ENCODE peak calls at places on chromosomes 11 and 22, in five cellular contexts. One of them, this sample, is unnamed.
A peak's percentile ranks its signal among the peaks of the same experiment; 100 is the strongest.

GRCh38 chr11:1111545-1112212 is 37.0 kb downstream of the MUC2 start:
- DNase-seq in cardiac muscle cell: no peak
- DNase-seq in HFFc6: no peak
- DNase-seq in uterus: no peak
- DNase-seq in HCT116: no peak
- DNase-seq in this sample: peak; percentile 43

GRCh38 chr11:118229274-118229847 is 4.5 kb upstream of the JAML start:
- DNase-seq in cardiac muscle cell: no peak
- DNase-seq in HFFc6: peak; percentile 18
- DNase-seq in uterus: no peak
- DNase-seq in HCT116: no peak
- DNase-seq in this sample: no peak

GRCh38 chr22:33853200-33854097 is 66.8 kb downstream of the LARGE1 start:
- DNase-seq in cardiac muscle cell: peak; percentile 21
- DNase-seq in HFFc6: peak; percentile 59
- DNase-seq in uterus: peak; percentile 48
- DNase-seq in HCT116: no peak
- DNase-seq in this sample: peak; percentile 80

GRCh38 chr11:114762437-114762836 is 84.1 kb downstream of the NXPE2 start:
- DNase-seq in cardiac muscle cell: peak; percentile 80
- DNase-seq in HFFc6: peak; percentile 21
- DNase-seq in uterus: peak; percentile 60
- DNase-seq in HCT116: no peak
- DNase-seq in this sample: peak; percentile 67

GRCh38 chr22:46737976-46738641 is at the start of gene CERK:
- DNase-seq in cardiac muscle cell: peak; percentile 90
- DNase-seq in HFFc6: peak; percentile 52
- DNase-seq in uterus: peak; percentile 80
- DNase-seq in HCT116: no peak
- DNase-seq in this sample: peak; percentile 78

GRCh38 chr11:409600-410471 is 5.0 kb downstream of the SIGIRR start:
- DNase-seq in cardiac muscle cell: no peak
- DNase-seq in HFFc6: no peak
- DNase-seq in uterus: no peak
- DNase-seq in HCT116: no peak
- DNase-seq in this sample: peak; percentile 73

GRCh38 chr11:65293909-65294381 is 20.7 kb upstream of the CDC42EP2 start:
- DNase-seq in cardiac muscle cell: no peak
- DNase-seq in HFFc6: no peak
- DNase-seq in uterus: peak; percentile 62
- DNase-seq in HCT116: no peak
- DNase-seq in this sample: no peak

GRCh38 chr11:70738661-70739060 is 340.3 kb downstream of the CTTN start:
- DNase-seq in cardiac muscle cell: no peak
- DNase-seq in HFFc6: no peak
- DNase-seq in uterus: no peak
- DNase-seq in HCT116: no peak
- DNase-seq in this sample: no peak

GRCh38 chr11:45109400-45109799 is 37.0 kb upstream of the PRDM11 start:
- DNase-seq in cardiac muscle cell: no peak
- DNase-seq in HFFc6: no peak
- DNase-seq in uterus: no peak
- DNase-seq in HCT116: no peak
- DNase-seq in this sample: no peak

GRCh38 chr11:118003021-118003423 is 16.8 kb downstream of the IL10RA start:
- DNase-seq in cardiac muscle cell: no peak
- DNase-seq in HFFc6: no peak
- DNase-seq in uterus: no peak
- DNase-seq in HCT116: no peak
- DNase-seq in this sample: no peak

GRCh38 chr22:37601540-37602442 is 6.8 kb upstream of the GGA1 start:
- DNase-seq in cardiac muscle cell: peak; percentile 89
- DNase-seq in HFFc6: peak; percentile 30
- DNase-seq in uterus: no peak
- DNase-seq in HCT116: peak; percentile 56
- DNase-seq in this sample: no peak

GRCh38 chr11:132886335-132886734 is 646.0 kb downstream of the OPCML start:
- DNase-seq in cardiac muscle cell: peak; percentile 58
- DNase-seq in HFFc6: peak; percentile 57
- DNase-seq in uterus: no peak
- DNase-seq in HCT116: no peak
- DNase-seq in this sample: no peak

GRCh38 chr22:40449676-40450035 is 79.3 kb downstream of the SGSM3 start:
- DNase-seq in cardiac muscle cell: no peak
- DNase-seq in HFFc6: peak; percentile 57
- DNase-seq in uterus: no peak
- DNase-seq in HCT116: no peak
- DNase-seq in this sample: no peak

GRCh38 chr22:50247748-50248147 is 2.9 kb upstream of the TUBGCP6 start:
- DNase-seq in cardiac muscle cell: no peak
- DNase-seq in HFFc6: peak; percentile 60
- DNase-seq in uterus: no peak
- DNase-seq in HCT116: peak; percentile 64
- DNase-seq in this sample: no peak

GRCh38 chr11:33835143-33835878 is 56.6 kb downstream of the LMO2 start:
- DNase-seq in cardiac muscle cell: peak; percentile 33
- DNase-seq in HFFc6: peak; percentile 84
- DNase-seq in uterus: no peak
- DNase-seq in HCT116: peak; percentile 48
- DNase-seq in this sample: no peak

GRCh38 chr11:121892863-121893262 is 223.2 kb downstream of the BLID start:
- DNase-seq in cardiac muscle cell: no peak
- DNase-seq in HFFc6: no peak
- DNase-seq in uterus: no peak
- DNase-seq in HCT116: no peak
- DNase-seq in this sample: no peak

GRCh38 chr22:44870021-44870420 is 117.6 kb downstream of the ARHGAP8 start:
- DNase-seq in cardiac muscle cell: peak; percentile 38
- DNase-seq in HFFc6: no peak
- DNase-seq in uterus: no peak
- DNase-seq in HCT116: peak; percentile 19
- DNase-seq in this sample: no peak

GRCh38 chr11:107370390-107370789 is 87.2 kb downstream of the CWF19L2 start:
- DNase-seq in cardiac muscle cell: no peak
- DNase-seq in HFFc6: no peak
- DNase-seq in uterus: no peak
- DNase-seq in HCT116: no peak
- DNase-seq in this sample: no peak

GRCh38 chr11:57410287-57410686 is 16.6 kb downstream of the SLC43A3 start:
- DNase-seq in cardiac muscle cell: no peak
- DNase-seq in HFFc6: peak; percentile 70
- DNase-seq in uterus: no peak
- DNase-seq in HCT116: no peak
- DNase-seq in this sample: no peak

GRCh38 chr11:93841446-93841845 is 9.0 kb downstream of the VSTM5 start:
- DNase-seq in cardiac muscle cell: no peak
- DNase-seq in HFFc6: no peak
- DNase-seq in uterus: no peak
- DNase-seq in HCT116: no peak
- DNase-seq in this sample: no peak

GRCh38 chr22:43345761-43346261 is 2.6 kb upstream of the SCUBE1 start:
- DNase-seq in cardiac muscle cell: no peak
- DNase-seq in HFFc6: no peak
- DNase-seq in uterus: no peak
- DNase-seq in HCT116: no peak
- DNase-seq in this sample: peak; percentile 82

GRCh38 chr22:20586403-20586745 is 79.0 kb downstream of the MED15 start:
- DNase-seq in cardiac muscle cell: no peak
- DNase-seq in HFFc6: no peak
- DNase-seq in uterus: no peak
- DNase-seq in HCT116: no peak
- DNase-seq in this sample: peak; percentile 37

GRCh38 chr11:120167659-120168058 is 29.7 kb upstream of the TRIM29 start:
- DNase-seq in cardiac muscle cell: no peak
- DNase-seq in HFFc6: no peak
- DNase-seq in uterus: no peak
- DNase-seq in HCT116: no peak
- DNase-seq in this sample: no peak

GRCh38 chr11:10414659-10415058 is 40.4 kb upstream of the AMPD3 start:
- DNase-seq in cardiac muscle cell: no peak
- DNase-seq in HFFc6: no peak
- DNase-seq in uterus: peak; percentile 37
- DNase-seq in HCT116: no peak
- DNase-seq in this sample: peak; percentile 70

GRCh38 chr11:538431-539051 is 1.2 kb downstream of the LRRC56 start:
- DNase-seq in cardiac muscle cell: no peak
- DNase-seq in HFFc6: no peak
- DNase-seq in uterus: no peak
- DNase-seq in HCT116: no peak
- DNase-seq in this sample: no peak

This sample was measured in right lobe of liver.